ENCODE peak calls at places on chromosomes 5 and 9, in four cellular contexts. M is stimulated activated CD8-positive, alpha-beta memory T cell treated with anti-CD3 and anti-CD28 coated beads, Interleukin-7, amount 100 ng/mL, for 24 hours; F is T1000; U is right lobe of liver. Y is an unnamed sample.

GRCh38 chr5:163910226-163910625 is 404.8 kb downstream of the MAT2B start:
- DNase-seq in M (no peak), F (no peak), U (no peak), Y (no peak)

GRCh38 chr5:65722575-65723424 is 795 bp downstream of the NLN start:
- DNase-seq in M (no peak), F (peak; percentile 17), U (peak; percentile 66), Y (peak; percentile 47)

GRCh38 chr5:151056367-151057306 is 24.2 kb downstream of the TNIP1 start:
- DNase-seq in M (no peak), F (no peak), U (no peak), Y (no peak)

GRCh38 chr9:129571298-129572051 is 49.4 kb downstream of the C9orf50 start:
- DNase-seq in M (no peak), F (no peak), U (peak; percentile 70), Y (no peak)

GRCh38 chr5:64015824-64016223 is 53.6 kb upstream of the HTR1A start:
- DNase-seq in M (no peak), F (no peak), U (no peak), Y (no peak)

GRCh38 chr5:88858392-88858791 is 24.6 kb downstream of the MEF2C start:
- DNase-seq in M (no peak), F (no peak), U (no peak), Y (no peak)

GRCh38 chr5:132009706-132010405 is 1.6 kb downstream of the ACSL6 start:
- DNase-seq in M (no peak), F (no peak), U (peak; percentile 35), Y (no peak)

GRCh38 chr5:78920604-78921003 is 64.5 kb downstream of the ARSB start:
- DNase-seq in M (no peak), F (no peak), U (no peak), Y (no peak)

GRCh38 chr5:119389288-119390065 is 33.7 kb downstream of the TNFAIP8 start:
- DNase-seq in M (no peak), F (no peak), U (no peak), Y (no peak)

GRCh38 chr5:60826653-60827052 is 17.4 kb downstream of the ELOVL7 start:
- DNase-seq in M (no peak), F (no peak), U (no peak), Y (no peak)

GRCh38 chr5:132774406-132774805 is 2.6 kb downstream of the SEPTIN8 start:
- DNase-seq in M (no peak), F (no peak), U (no peak), Y (no peak)

GRCh38 chr5:135993894-135994514 is 34.8 kb upstream of the TGFBI start:
- DNase-seq in M (no peak), F (no peak), U (no peak), Y (no peak)

GRCh38 chr5:61162832-61163567 is 732 bp upstream of the SMIM15 start:
- DNase-seq in M (no peak), F (peak; percentile 7), U (peak; percentile 49), Y (peak; percentile 42)

GRCh38 chr5:25568989-25569625 is 924.3 kb upstream of the CDH10 start:
- DNase-seq in M (no peak), F (no peak), U (no peak), Y (no peak)

GRCh38 chr5:139670369-139671095 is 22.4 kb downstream of the CXXC5 start:
- DNase-seq in M (no peak), F (no peak), U (no peak), Y (peak; percentile 62)

GRCh38 chr5:58060971-58061370 is 398.9 kb downstream of the PLK2 start:
- DNase-seq in M (no peak), F (no peak), U (no peak), Y (no peak)

GRCh38 chr9:2838356-2838983 is 5.4 kb downstream of the PUM3 start:
- DNase-seq in M (no peak), F (no peak), U (no peak), Y (no peak)

GRCh38 chr9:6788175-6789016 is 30.6 kb downstream of the KDM4C start:
- DNase-seq in M (no peak), F (peak; percentile 2), U (no peak), Y (peak; percentile 26)

GRCh38 chr5:109880907-109881685 is 191.4 kb downstream of the MAN2A1 start:
- DNase-seq in M (no peak), F (no peak), U (no peak), Y (no peak)

GRCh38 chr9:81312346-81312745 is 377.0 kb downstream of the TLE1 start:
- DNase-seq in M (no peak), F (no peak), U (no peak), Y (no peak)

GRCh38 chr5:40962207-40962955 is 53.1 kb downstream of the C7 start:
- DNase-seq in M (no peak), F (no peak), U (no peak), Y (no peak)

Y was measured in HuH-7.5.